ENCODE peak calls at places on chromosomes 12 and 14, in ten cellular contexts. D, C, R, X, J, L, I, F, G and M are unnamed samples.

GRCh38 chr12:111503116-111503515 is 96.0 kb downstream of the ATXN2 start:
- DNase-seq in D (no peak), C (peak; percentile 7), R (no peak), X (peak; percentile 46), J (no peak), L (no peak), I (no peak), F (no peak), G (no peak), M (no peak)

GRCh38 chr14:100305446-100306255 is 593 bp downstream of the SLC25A29 start:
- DNase-seq in D (no peak), C (no peak), R (peak; percentile 76), X (no peak), J (peak; percentile 72), L (peak; percentile 28), I (no peak), F (peak; percentile 85), G (peak; percentile 30), M (no peak)

GRCh38 chr12:49893753-49894752 is 9.6 kb downstream of the FAIM2 start:
- DNase-seq in D (peak; percentile 84), C (peak; percentile 12), R (peak; percentile 26), X (peak; percentile 11), J (peak; percentile 28), L (no peak), I (no peak), F (no peak), G (peak; percentile 86), M (no peak)

GRCh38 chr12:58051378-58051777 is 110.0 kb downstream of the ATP23 start:
- DNase-seq in D (no peak), C (no peak), R (no peak), X (no peak), J (no peak), L (no peak), I (no peak), F (no peak), G (no peak), M (no peak)

GRCh38 chr14:72291908-72292688 is 359.9 kb downstream of the RGS6 start:
- DNase-seq in D (peak; percentile 49), C (peak; percentile 28), R (no peak), X (peak; percentile 49), J (no peak), L (no peak), I (peak; percentile 89), F (no peak), G (no peak), M (peak; percentile 26)

GRCh38 chr14:35229495-35230089 is 62.6 kb upstream of the PSMA6 start:
- DNase-seq in D (peak; percentile 29), C (peak; percentile 18), R (no peak), X (peak; percentile 27), J (no peak), L (no peak), I (no peak), F (no peak), G (no peak), M (no peak)

GRCh38 chr14:34137001-34137400 is 186.1 kb upstream of the EGLN3 start:
- DNase-seq in D (peak; percentile 45), C (no peak), R (no peak), X (no peak), J (no peak), L (no peak), I (no peak), F (no peak), G (no peak), M (no peak)

GRCh38 chr12:62799766-62800406 is 135.1 kb downstream of the PPM1H start:
- DNase-seq in D (peak; percentile 91), C (no peak), R (no peak), X (no peak), J (no peak), L (no peak), I (no peak), F (no peak), G (peak; percentile 50), M (no peak)

GRCh38 chr14:64955297-64955696 is 12.8 kb upstream of the GPX2 start:
- DNase-seq in D (no peak), C (no peak), R (peak; percentile 50), X (no peak), J (no peak), L (no peak), I (no peak), F (peak; percentile 19), G (no peak), M (no peak)

GRCh38 chr12:111792155-111792876 is 25.6 kb downstream of the ALDH2 start:
- DNase-seq in D (peak; percentile 48), C (peak; percentile 77), R (peak; percentile 90), X (peak; percentile 40), J (peak; percentile 66), L (no peak), I (no peak), F (peak; percentile 64), G (no peak), M (no peak)

GRCh38 chr14:86654558-86655184 is 1124.7 kb downstream of the FLRT2 start:
- DNase-seq in D (peak; percentile 71), C (peak; percentile 57), R (no peak), X (peak; percentile 47), J (peak; percentile 31), L (peak; percentile 44), I (no peak), F (peak; percentile 64), G (no peak), M (no peak)

GRCh38 chr12:39490500-39491276 is 47.8 kb upstream of the KIF21A start:
- DNase-seq in D (peak; percentile 97), C (peak; percentile 96), R (no peak), X (peak; percentile 22), J (no peak), L (no peak), I (no peak), F (no peak), G (no peak), M (no peak)

GRCh38 chr12:114409796-114410520 is 4.0 kb upstream of the TBX5 start:
- DNase-seq in D (no peak), C (peak; percentile 36), R (no peak), X (peak; percentile 70), J (no peak), L (no peak), I (no peak), F (no peak), G (no peak), M (no peak)

GRCh38 chr12:62291888-62292760 is 31.9 kb downstream of the USP15 start:
- DNase-seq in D (peak; percentile 54), C (peak; percentile 47), R (no peak), X (no peak), J (no peak), L (no peak), I (no peak), F (no peak), G (no peak), M (no peak)

GRCh38 chr14:30621954-30622830 is at the start of gene SCFD1:
- DNase-seq in D (peak; percentile 91), C (peak; percentile 81), R (peak; percentile 96), X (peak; percentile 87), J (peak; percentile 97), L (peak; percentile 89), I (peak; percentile 97), F (peak; percentile 98), G (peak; percentile 93), M (peak; percentile 82)
- H3K4me3 ChIP-seq in D (peak within 1 kb of the TSS; percentile 93), C (peak within 1 kb of the TSS; percentile 82), R (peak within 1 kb of the TSS; percentile 70), X (peak within 1 kb of the TSS; percentile 91), J (peak within 1 kb of the TSS; percentile 38), L (peak within 1 kb of the TSS; percentile 95), I (peak within 1 kb of the TSS; percentile 83), F (peak within 1 kb of the TSS; percentile 66), G (peak within 1 kb of the TSS; percentile 57), M (peak within 1 kb of the TSS; percentile 92)

GRCh38 chr12:13127476-13127875 is 24.0 kb upstream of the GSG1 start:
- DNase-seq in D (no peak), C (no peak), R (no peak), X (no peak), J (no peak), L (no peak), I (no peak), F (no peak), G (no peak), M (no peak)
- H3K4me3 ChIP-seq in D (no peak overlapping the region), C (no peak overlapping the region), R (no peak overlapping the region), X (no peak overlapping the region), J (no peak overlapping the region), L (no peak overlapping the region), I (no peak overlapping the region), F (no peak overlapping the region), G (no peak overlapping the region), M (no peak overlapping the region)

DNA sequence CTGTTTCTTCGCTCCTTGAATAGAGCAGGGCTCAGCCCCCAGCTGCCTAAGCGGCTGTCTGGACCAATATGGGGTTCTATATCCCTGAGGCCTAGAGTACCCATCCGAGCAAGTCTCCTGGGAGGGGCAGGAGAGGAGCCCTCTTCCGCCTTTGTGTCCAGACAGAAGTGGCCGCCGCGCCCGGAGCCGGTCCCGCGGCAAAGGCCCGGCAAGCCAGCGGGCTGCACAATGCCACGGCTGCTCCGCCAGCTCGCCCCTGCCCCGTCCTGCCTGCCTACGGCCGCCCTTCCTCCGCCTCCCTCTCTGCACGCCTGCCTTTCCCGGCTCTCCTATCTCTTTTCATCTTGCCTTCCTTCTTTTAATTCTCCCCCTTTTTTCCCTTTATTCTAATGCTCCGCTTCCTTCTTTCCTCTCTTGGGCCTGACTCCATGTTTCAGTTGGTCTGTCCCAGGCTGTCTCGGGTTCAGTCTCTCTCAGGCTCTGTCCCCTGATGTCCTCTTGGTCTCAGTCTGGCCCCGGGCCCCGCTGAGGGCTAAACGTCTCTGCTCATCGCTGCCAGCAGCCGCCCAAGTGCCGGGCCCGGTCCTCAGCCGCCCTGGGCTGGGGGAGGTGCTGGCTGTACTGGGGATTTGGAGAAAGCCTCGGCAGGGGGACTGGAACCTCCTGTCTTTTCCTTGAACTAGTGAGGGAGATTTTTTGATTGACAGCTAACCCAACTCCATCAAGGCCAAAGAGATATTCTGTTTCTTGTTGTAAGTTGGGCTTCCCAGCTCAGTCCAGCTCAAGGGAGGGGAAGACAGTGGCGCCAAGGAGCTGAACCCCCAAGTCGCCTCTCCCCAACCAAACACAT is 2.4 kb upstream of the HOXC9 start:
- DNase-seq in D (no peak), C (no peak), R (no peak), X (no peak), J (no peak), L (no peak), I (no peak), F (no peak), G (no peak), M (no peak)
- H3K4me3 ChIP-seq in D (no peak overlapping the region), C (peak overlapping the region; percentile 3), R (no peak overlapping the region), X (no peak overlapping the region), J (no peak overlapping the region), L (no peak overlapping the region), I (no peak overlapping the region), F (no peak overlapping the region), G (no peak overlapping the region), M (no peak overlapping the region)

DNA sequence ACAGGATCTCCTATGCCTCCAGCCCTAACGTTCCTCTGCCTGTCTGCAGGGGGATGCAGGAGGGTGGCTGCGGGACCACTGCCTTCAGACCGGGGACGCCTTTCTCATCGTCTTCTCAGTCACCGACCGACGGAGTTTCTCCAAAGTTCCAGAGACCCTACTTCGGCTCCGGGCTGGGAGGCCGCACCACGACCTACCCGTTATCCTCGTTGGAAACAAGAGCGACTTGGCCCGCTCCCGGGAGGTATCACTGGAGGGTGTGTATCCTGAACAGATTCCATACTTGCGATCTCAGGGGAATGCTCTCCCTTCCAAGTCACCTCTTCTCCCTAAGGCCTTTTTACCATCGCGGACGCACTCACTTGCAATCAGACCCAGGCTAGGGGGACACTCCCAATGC is 3.0 kb downstream of the REM2 start:
- DNase-seq in D (no peak), C (no peak), R (no peak), X (no peak), J (no peak), L (no peak), I (no peak), F (no peak), G (no peak), M (no peak)
- H3K4me3 ChIP-seq in D (peak overlapping the region; percentile 62), C (no peak overlapping the region), R (no peak overlapping the region), X (no peak overlapping the region), J (no peak overlapping the region), L (peak overlapping the region; percentile 39), I (no peak overlapping the region), F (peak overlapping the region; percentile 68), G (no peak overlapping the region), M (peak overlapping the region; percentile 68)